ENCODE peak calls at places on chromosomes 13 and 19, in four cellular contexts. W, Z, Q and K are unnamed samples.

GRCh38 chr19:16860996-16861395 is 27.8 kb upstream of the F2RL3 start:
- DNase-seq in W (no peak), Z (no peak), Q (no peak), K (no peak)

GRCh38 chr19:23799321-23799720 is 40.6 kb upstream of the ZNF681 start:
- DNase-seq in W (no peak), Z (peak; percentile 28), Q (no peak), K (peak; percentile 56)

GRCh38 chr19:11175920-11176319 is 20.3 kb upstream of the SPC24 start:
- DNase-seq in W (no peak), Z (no peak), Q (no peak), K (no peak)

GRCh38 chr19:49430678-49431329 is 5.6 kb downstream of the GFY start:
- DNase-seq in W (no peak), Z (no peak), Q (no peak), K (no peak)

GRCh38 chr13:46289260-46289955 is 77.7 kb downstream of the LRRC63 start:
- DNase-seq in W (no peak), Z (no peak), Q (no peak), K (no peak)

GRCh38 chr19:1259206-1259872 is 9.8 kb upstream of the CIRBP start:
- DNase-seq in W (peak; percentile 71), Z (peak; percentile 50), Q (peak; percentile 77), K (peak; percentile 58)

GRCh38 chr19:16351133-16351809 is 26.6 kb downstream of the KLF2 start:
- DNase-seq in W (peak; percentile 22), Z (no peak), Q (no peak), K (no peak)

GRCh38 chr13:108214511-108215383 is 589 bp downstream of the LIG4 start:
- DNase-seq in W (no peak), Z (no peak), Q (no peak), K (peak; percentile 48)

GRCh38 chr13:92966900-92967299 is 259.7 kb upstream of the GPC6 start:
- DNase-seq in W (no peak), Z (no peak), Q (no peak), K (no peak)

GRCh38 chr19:13997637-13997962 is 8.5 kb downstream of the RFX1 start:
- DNase-seq in W (no peak), Z (no peak), Q (no peak), K (no peak)

GRCh38 chr13:29801737-29802305 is 48.6 kb downstream of the UBL3 start:
- DNase-seq in W (peak; percentile 7), Z (no peak), Q (no peak), K (no peak)

GRCh38 chr13:95176611-95177259 is 124.5 kb downstream of the ABCC4 start:
- DNase-seq in W (no peak), Z (no peak), Q (peak; percentile 33), K (no peak)

GRCh38 chr13:40961224-40961623 is 57.9 kb downstream of the ELF1 start:
- DNase-seq in W (no peak), Z (no peak), Q (no peak), K (no peak)

GRCh38 chr13:113169277-113170272 is 11.1 kb downstream of the PROZ start:
- DNase-seq in W (no peak), Z (no peak), Q (no peak), K (no peak)

GRCh38 chr13:110307697-110308376 is 753 bp downstream of the COL4A2 start:
- DNase-seq in W (no peak), Z (no peak), Q (no peak), K (no peak)

GRCh38 chr19:28184997-28185396 is 1028.0 kb downstream of the UQCRFS1 start:
- DNase-seq in W (peak; percentile 25), Z (no peak), Q (no peak), K (no peak)

GRCh38 chr13:94706854-94707399 is 5.4 kb downstream of the SOX21 start:
- DNase-seq in W (no peak), Z (no peak), Q (no peak), K (no peak)

GRCh38 chr19:2552859-2553258 is 76.9 kb downstream of the GADD45B start:
- DNase-seq in W (peak; percentile 27), Z (peak; percentile 30), Q (peak; percentile 73), K (peak; percentile 51)

GRCh38 chr19:8609210-8610040 is 1.1 kb downstream of the ADAMTS10 start:
- DNase-seq in W (peak; percentile 71), Z (no peak), Q (no peak), K (no peak)